ENCODE peak calls at places on chromosome 2, in five cellular contexts. H is HepG2, M is HCT116, I is GM12878, Z is K562. G is an unnamed sample.

GRCh38 chr2:205706769-205707375 is 24.6 kb downstream of the NRP2 start:
- DNase-seq in I (peak), Z (no peak), M (no peak), H (no peak), G (no peak)

GRCh38 chr2:19669126-19669525 is 232.7 kb downstream of the TTC32 start:
- DNase-seq in Z (no peak), M (no peak), I (no peak), H (no peak), G (no peak)

GRCh38 chr2:70516596-70516995 is 37.0 kb downstream of the TGFA start:
- DNase-seq in H (no peak), M (no peak), I (peak), Z (no peak), G (no peak)

GRCh38 chr2:101038455-101039255 is 36.6 kb downstream of the RPL31 start:
- DNase-seq in I (no peak), H (peak), Z (peak), M (peak), G (peak)

GRCh38 chr2:204655626-204656025 is 110.4 kb downstream of the PARD3B start:
- DNase-seq in M (no peak), I (no peak), Z (no peak), H (no peak), G (no peak)

GRCh38 chr2:68091439-68092034 is 28.7 kb upstream of the C1D start:
- DNase-seq in M (no peak), Z (no peak), I (no peak), H (no peak), G (no peak)

GRCh38 chr2:72367530-72368225 is 220.0 kb upstream of the CYP26B1 start:
- DNase-seq in I (no peak), M (peak), Z (no peak), H (peak), G (peak)

GRCh38 chr2:205482399-205483065 is 199.8 kb upstream of the NRP2 start:
- DNase-seq in H (no peak), M (no peak), I (no peak), Z (no peak), G (peak)

GRCh38 chr2:226556050-226556449 is 243.6 kb downstream of the IRS1 start:
- DNase-seq in I (no peak), M (no peak), Z (no peak), H (peak), G (no peak)

GRCh38 chr2:128305555-128306080 is 13.1 kb downstream of the HS6ST1 start:
- DNase-seq in I (no peak), Z (no peak), M (no peak), H (no peak), G (no peak)

GRCh38 chr2:239236808-239237205 is 164.0 kb downstream of the HDAC4 start:
- DNase-seq in H (no peak), M (no peak), Z (no peak), I (no peak), G (no peak)

GRCh38 chr2:143968860-143969259 is 551.1 kb downstream of the ZEB2 start:
- DNase-seq in H (no peak), M (no peak), I (no peak), Z (no peak), G (no peak)

GRCh38 chr2:40341198-40341597 is 110.7 kb downstream of the SLC8A1 start:
- DNase-seq in H (no peak), Z (no peak), M (no peak), I (no peak), G (no peak)

GRCh38 chr2:8028981-8029380 is 652.9 kb upstream of the ID2 start:
- DNase-seq in M (no peak), H (no peak), I (no peak), Z (no peak), G (no peak)

GRCh38 chr2:156457523-156458228 is 21.5 kb downstream of the GPD2 start:
- DNase-seq in Z (no peak), I (no peak), M (no peak), H (no peak), G (peak)

GRCh38 chr2:219998099-219998498 is 370.7 kb downstream of the SLC4A3 start:
- DNase-seq in H (no peak), M (no peak), I (no peak), Z (no peak), G (peak)

GRCh38 chr2:43098065-43098464 is 128.3 kb downstream of the ZFP36L2 start:
- DNase-seq in M (no peak), Z (no peak), I (no peak), H (no peak), G (no peak)

GRCh38 chr2:134372611-134373131 is 118.8 kb downstream of the MGAT5 start:
- DNase-seq in Z (no peak), M (no peak), I (no peak), H (no peak), G (no peak)

GRCh38 chr2:172434821-172435607 is 7.6 kb downstream of the ITGA6 start:
- DNase-seq in M (no peak), Z (no peak), H (no peak), I (no peak), G (peak)

GRCh38 chr2:196442211-196442610 is 197.3 kb upstream of the CCDC150 start:
- DNase-seq in H (no peak), Z (no peak), M (no peak), I (no peak), G (no peak)

GRCh38 chr2:217479626-217480025 is 523.2 kb downstream of the TNS1 start:
- DNase-seq in H (no peak), M (no peak), Z (no peak), I (no peak), G (no peak)

GRCh38 chr2:68431316-68431972 is 35.6 kb downstream of the FBXO48 start:
- DNase-seq in Z (no peak), H (no peak), M (no peak), I (no peak), G (no peak)

GRCh38 chr2:126715576-126716406 is 59.8 kb downstream of the GYPC start:
- DNase-seq in I (no peak), Z (no peak), M (no peak), H (no peak), G (no peak)

GRCh38 chr2:57973621-57974186 is 72.9 kb upstream of the VRK2 start:
- DNase-seq in Z (no peak), M (no peak), I (no peak), H (no peak), G (no peak)

GRCh38 chr2:177595126-177595525 is 202.6 kb downstream of the AGPS start:
- DNase-seq in H (no peak), Z (no peak), I (no peak), M (no peak), G (no peak)

GRCh38 chr2:1818811-1819210 is 74.5 kb upstream of the PXDN start:
- DNase-seq in M (no peak), Z (no peak), H (no peak), I (no peak), G (no peak)

GRCh38 chr2:101341901-101342624 is 33.6 kb upstream of the RNF149 start:
- DNase-seq in I (no peak), M (peak), H (peak), Z (peak), G (peak)

GRCh38 chr2:47403829-47404228 is 873 bp downstream of the MSH2 start:
- DNase-seq in I (no peak), H (peak), Z (peak), M (no peak), G (peak)

GRCh38 chr2:146820672-146821071 is 1024.2 kb upstream of the ACVR2A start:
- DNase-seq in Z (no peak), I (no peak), H (no peak), M (no peak), G (no peak)

GRCh38 chr2:64978514-64979268 is 10.5 kb upstream of the SLC1A4 start:
- DNase-seq in H (no peak), Z (no peak), M (peak), I (no peak), G (peak)

GRCh38 chr2:11411244-11411643 is 54.7 kb downstream of the E2F6 start:
- DNase-seq in I (no peak), M (no peak), Z (no peak), H (no peak), G (no peak)

GRCh38 chr2:225270053-225270452 is 129.5 kb upstream of the NYAP2 start:
- DNase-seq in I (no peak), M (no peak), H (no peak), Z (no peak), G (no peak)

GRCh38 chr2:176085861-176086771 is 2.4 kb upstream of the EVX2 start:
- DNase-seq in H (peak), Z (peak), M (peak), I (no peak), G (peak)

GRCh38 chr2:230330725-230331124 is 3.7 kb downstream of the SP140L start:
- DNase-seq in M (no peak), I (no peak), Z (no peak), H (no peak), G (no peak)

GRCh38 chr2:109368798-109369197 is 239.8 kb downstream of the SH3RF3 start:
- DNase-seq in M (no peak), H (no peak), I (no peak), Z (no peak), G (no peak)

GRCh38 chr2:177397501-177398289 is 5.1 kb downstream of the AGPS start:
- DNase-seq in M (no peak), I (no peak), Z (no peak), H (peak), G (no peak)

GRCh38 chr2:23066701-23067100 is 318.3 kb upstream of the KLHL29 start:
- DNase-seq in H (no peak), M (no peak), Z (no peak), I (no peak), G (no peak)

GRCh38 chr2:23065936-23066335 is 319.0 kb upstream of the KLHL29 start:
- DNase-seq in M (no peak), I (no peak), H (no peak), Z (no peak), G (no peak)

GRCh38 chr2:23069935-23070334 is 315.0 kb upstream of the KLHL29 start:
- DNase-seq in Z (no peak), H (no peak), M (no peak), I (no peak), G (no peak)

GRCh38 chr2:23069156-23069555 is 315.8 kb upstream of the KLHL29 start:
- DNase-seq in I (no peak), M (no peak), H (peak), Z (no peak), G (no peak)

DNA sequence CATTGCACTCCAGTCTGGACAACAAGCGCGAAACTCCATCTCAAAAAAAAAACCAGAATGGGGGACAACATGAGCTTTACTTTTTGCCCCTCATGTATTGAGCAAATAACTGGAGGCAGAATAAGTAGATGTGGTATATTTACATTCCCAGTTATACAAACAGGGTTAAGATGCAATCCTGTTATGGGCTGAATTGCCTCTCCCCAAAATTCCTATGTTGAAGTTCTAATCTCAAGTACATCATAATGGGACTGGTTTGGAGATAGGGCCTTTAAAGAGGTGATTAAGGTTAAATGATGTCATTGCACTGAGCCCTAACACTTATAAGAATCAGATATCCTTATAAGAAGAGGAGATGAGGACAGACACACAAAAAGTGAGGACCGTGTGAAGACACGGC is 319.8 kb upstream of the KLHL29 start:
- DNase-seq in I (no peak), M (no peak), Z (no peak), H (no peak), G (no peak)
- TF ChIP-seq EZH2 in I (no peak), M (no peak), Z (no peak), H (no peak), G (no peak)

GRCh38 chr2:154740360-154740759 is 41.9 kb downstream of the KCNJ3 start:
- DNase-seq in H (no peak), Z (no peak), M (no peak), I (no peak), G (no peak)
- TF ChIP-seq REST in H (no peak), Z (no peak), M (no peak), I (no peak), G (no peak)

GRCh38 chr2:222297600-222297935 is 1.2 kb downstream of the PAX3 start:
- DNase-seq in H (no peak), Z (no peak), M (no peak), I (no peak), G (peak)
- TF ChIP-seq EZH2 in H (no peak), Z (no peak), M (no peak), I (no peak), G (no peak)

GRCh38 chr2:14516844-14517243 is 115.7 kb upstream of the LRATD1 start:
- DNase-seq in I (no peak), M (no peak), H (no peak), Z (no peak), G (no peak)
- TF ChIP-seq REST in I (no peak), M (no peak), H (no peak), Z (no peak), G (no peak)

DNA sequence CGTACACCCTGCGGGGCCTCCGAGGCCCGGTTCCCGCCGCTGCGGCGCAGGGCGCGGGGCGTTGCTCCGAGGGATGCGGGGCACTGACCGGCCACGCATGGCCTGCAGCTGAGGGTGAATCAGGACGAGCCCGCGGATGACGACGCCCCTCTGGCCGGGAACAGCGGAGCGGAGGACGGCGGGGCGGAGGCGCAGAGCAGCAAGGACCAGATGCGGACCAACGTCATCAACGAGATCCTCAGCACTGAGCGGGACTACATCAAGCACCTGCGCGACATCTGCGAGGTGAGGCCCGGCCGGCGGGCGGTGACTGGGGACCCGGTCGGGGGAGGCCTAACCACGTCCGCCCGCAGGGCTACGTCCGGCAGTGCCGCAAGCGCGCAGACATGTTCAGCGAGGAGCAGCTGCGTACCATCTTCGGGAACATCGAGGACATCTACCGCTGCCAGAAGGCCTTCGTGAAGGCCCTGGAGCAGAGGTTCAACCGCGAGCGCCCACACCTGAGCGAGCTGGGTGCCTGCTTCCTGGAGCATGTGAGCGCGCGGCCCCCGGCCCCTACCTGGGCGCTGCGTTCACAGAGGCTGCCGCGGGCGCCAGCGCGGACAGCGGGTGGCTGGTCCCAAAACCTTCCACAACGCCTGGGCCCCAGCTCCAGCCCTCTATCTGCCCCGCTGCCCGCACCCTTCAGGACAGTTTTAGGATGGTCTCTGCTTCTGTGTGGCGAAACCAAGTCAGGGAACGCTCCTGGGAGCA is 53.2 kb downstream of the FAM168B start:
- DNase-seq in M (no peak), I (no peak), Z (no peak), H (no peak), G (no peak)
- TF ChIP-seq EZH2 in M (no peak), I (no peak), Z (no peak), H (no peak), G (no peak)

GRCh38 chr2:214542866-214543265 is 132.0 kb downstream of the VWC2L start:
- DNase-seq in H (no peak), I (no peak), M (no peak), Z (no peak), G (no peak)
- TF ChIP-seq REST in H (no peak), I (no peak), M (no peak), Z (no peak), G (no peak)

GRCh38 chr2:121200011-121200347 is 85.0 kb downstream of the TFCP2L1 start:
- DNase-seq in Z (no peak), H (no peak), M (no peak), I (no peak), G (no peak)
- TF ChIP-seq EZH2 in Z (no peak), H (no peak), M (no peak), I (no peak), G (no peak)

G was measured in GM23338.